ENCODE peak calls at places on chromosomes 2 and 18, in eight cellular contexts. One of them, this sample, is unnamed.
A peak's percentile ranks its signal among the peaks of the same experiment; 100 is the strongest.

GRCh38 chr2:46459694-46460093 is 19.7 kb upstream of the TMEM247 start:
- DNase-seq in astrocyte of the spinal cord: no peak
- DNase-seq in left colon: no peak
- DNase-seq in GDM1: no peak
- DNase-seq in NCI-H774: no peak
- DNase-seq in cardiac muscle cell: no peak
- DNase-seq in stimulated activated CD4-positive, alpha-beta T cell treated with anti-CD3 and anti-CD28 coated beads, Interleukin-1b, Interleukin-23, amount 100 ng/mL, for 48 hours: no peak
- DNase-seq in NCI-H1105: no peak
- DNase-seq in this sample: no peak

GRCh38 chr2:99448556-99448955 is 41.3 kb downstream of the REV1 start:
- DNase-seq in astrocyte of the spinal cord: peak; percentile 58
- DNase-seq in left colon: no peak
- DNase-seq in GDM1: no peak
- DNase-seq in NCI-H774: no peak
- DNase-seq in cardiac muscle cell: no peak
- DNase-seq in stimulated activated CD4-positive, alpha-beta T cell treated with anti-CD3 and anti-CD28 coated beads, Interleukin-1b, Interleukin-23, amount 100 ng/mL, for 48 hours: no peak
- DNase-seq in NCI-H1105: no peak
- DNase-seq in this sample: no peak

GRCh38 chr2:64562148-64562784 is 38.1 kb downstream of the AFTPH start:
- DNase-seq in astrocyte of the spinal cord: peak; percentile 11
- DNase-seq in left colon: no peak
- DNase-seq in GDM1: no peak
- DNase-seq in NCI-H774: no peak
- DNase-seq in cardiac muscle cell: no peak
- DNase-seq in stimulated activated CD4-positive, alpha-beta T cell treated with anti-CD3 and anti-CD28 coated beads, Interleukin-1b, Interleukin-23, amount 100 ng/mL, for 48 hours: no peak
- DNase-seq in NCI-H1105: no peak
- DNase-seq in this sample: no peak

GRCh38 chr2:158841839-158842238 is 46.7 kb downstream of the DAPL1 start:
- DNase-seq in astrocyte of the spinal cord: peak; percentile 52
- DNase-seq in left colon: no peak
- DNase-seq in GDM1: no peak
- DNase-seq in NCI-H774: no peak
- DNase-seq in cardiac muscle cell: no peak
- DNase-seq in stimulated activated CD4-positive, alpha-beta T cell treated with anti-CD3 and anti-CD28 coated beads, Interleukin-1b, Interleukin-23, amount 100 ng/mL, for 48 hours: no peak
- DNase-seq in NCI-H1105: no peak
- DNase-seq in this sample: no peak

GRCh38 chr2:73979021-73979420 is 5.7 kb upstream of the TET3 start:
- DNase-seq in astrocyte of the spinal cord: no peak
- DNase-seq in left colon: no peak
- DNase-seq in GDM1: peak; percentile 47
- DNase-seq in NCI-H774: no peak
- DNase-seq in cardiac muscle cell: no peak
- DNase-seq in stimulated activated CD4-positive, alpha-beta T cell treated with anti-CD3 and anti-CD28 coated beads, Interleukin-1b, Interleukin-23, amount 100 ng/mL, for 48 hours: peak; percentile 80
- DNase-seq in NCI-H1105: no peak
- DNase-seq in this sample: peak; percentile 71

GRCh38 chr2:136411946-136412345 is 294.0 kb upstream of the CXCR4 start:
- DNase-seq in astrocyte of the spinal cord: no peak
- DNase-seq in left colon: no peak
- DNase-seq in GDM1: no peak
- DNase-seq in NCI-H774: no peak
- DNase-seq in cardiac muscle cell: no peak
- DNase-seq in stimulated activated CD4-positive, alpha-beta T cell treated with anti-CD3 and anti-CD28 coated beads, Interleukin-1b, Interleukin-23, amount 100 ng/mL, for 48 hours: no peak
- DNase-seq in NCI-H1105: no peak
- DNase-seq in this sample: no peak

GRCh38 chr2:19098467-19099160 is 259.8 kb downstream of the OSR1 start:
- DNase-seq in astrocyte of the spinal cord: no peak
- DNase-seq in left colon: no peak
- DNase-seq in GDM1: no peak
- DNase-seq in NCI-H774: no peak
- DNase-seq in cardiac muscle cell: no peak
- DNase-seq in stimulated activated CD4-positive, alpha-beta T cell treated with anti-CD3 and anti-CD28 coated beads, Interleukin-1b, Interleukin-23, amount 100 ng/mL, for 48 hours: no peak
- DNase-seq in NCI-H1105: no peak
- DNase-seq in this sample: no peak

GRCh38 chr2:201194097-201194496 is 11.2 kb downstream of the CASP10 start:
- DNase-seq in astrocyte of the spinal cord: no peak
- DNase-seq in left colon: no peak
- DNase-seq in GDM1: no peak
- DNase-seq in NCI-H774: no peak
- DNase-seq in cardiac muscle cell: no peak
- DNase-seq in stimulated activated CD4-positive, alpha-beta T cell treated with anti-CD3 and anti-CD28 coated beads, Interleukin-1b, Interleukin-23, amount 100 ng/mL, for 48 hours: no peak
- DNase-seq in NCI-H1105: no peak
- DNase-seq in this sample: no peak

GRCh38 chr2:71720283-71720560 is 266.9 kb downstream of the DYSF start:
- DNase-seq in astrocyte of the spinal cord: no peak
- DNase-seq in left colon: no peak
- DNase-seq in GDM1: no peak
- DNase-seq in NCI-H774: no peak
- DNase-seq in cardiac muscle cell: no peak
- DNase-seq in stimulated activated CD4-positive, alpha-beta T cell treated with anti-CD3 and anti-CD28 coated beads, Interleukin-1b, Interleukin-23, amount 100 ng/mL, for 48 hours: no peak
- DNase-seq in NCI-H1105: no peak
- DNase-seq in this sample: no peak

GRCh38 chr2:188676012-188676405 is 298.2 kb upstream of the COL3A1 start:
- DNase-seq in astrocyte of the spinal cord: peak; percentile 63
- DNase-seq in left colon: no peak
- DNase-seq in GDM1: no peak
- DNase-seq in NCI-H774: no peak
- DNase-seq in cardiac muscle cell: no peak
- DNase-seq in stimulated activated CD4-positive, alpha-beta T cell treated with anti-CD3 and anti-CD28 coated beads, Interleukin-1b, Interleukin-23, amount 100 ng/mL, for 48 hours: no peak
- DNase-seq in NCI-H1105: no peak
- DNase-seq in this sample: no peak

GRCh38 chr2:239873656-239874635 is 151.2 kb downstream of the NDUFA10 start:
- DNase-seq in astrocyte of the spinal cord: no peak
- DNase-seq in left colon: no peak
- DNase-seq in GDM1: no peak
- DNase-seq in NCI-H774: no peak
- DNase-seq in cardiac muscle cell: no peak
- DNase-seq in stimulated activated CD4-positive, alpha-beta T cell treated with anti-CD3 and anti-CD28 coated beads, Interleukin-1b, Interleukin-23, amount 100 ng/mL, for 48 hours: peak; percentile 9
- DNase-seq in NCI-H1105: no peak
- DNase-seq in this sample: no peak

GRCh38 chr2:1489486-1489885 is 76.2 kb downstream of the TPO start:
- DNase-seq in astrocyte of the spinal cord: no peak
- DNase-seq in left colon: no peak
- DNase-seq in GDM1: no peak
- DNase-seq in NCI-H774: no peak
- DNase-seq in cardiac muscle cell: no peak
- DNase-seq in stimulated activated CD4-positive, alpha-beta T cell treated with anti-CD3 and anti-CD28 coated beads, Interleukin-1b, Interleukin-23, amount 100 ng/mL, for 48 hours: no peak
- DNase-seq in NCI-H1105: no peak
- DNase-seq in this sample: no peak

GRCh38 chr18:31901063-31901462 is 41.9 kb downstream of the TRAPPC8 start:
- DNase-seq in astrocyte of the spinal cord: no peak
- DNase-seq in left colon: no peak
- DNase-seq in GDM1: no peak
- DNase-seq in NCI-H774: no peak
- DNase-seq in cardiac muscle cell: no peak
- DNase-seq in stimulated activated CD4-positive, alpha-beta T cell treated with anti-CD3 and anti-CD28 coated beads, Interleukin-1b, Interleukin-23, amount 100 ng/mL, for 48 hours: no peak
- DNase-seq in NCI-H1105: no peak
- DNase-seq in this sample: no peak

GRCh38 chr2:108553181-108553919 is 19.1 kb downstream of the LIMS1 start:
- DNase-seq in astrocyte of the spinal cord: no peak
- DNase-seq in left colon: no peak
- DNase-seq in GDM1: no peak
- DNase-seq in NCI-H774: no peak
- DNase-seq in cardiac muscle cell: no peak
- DNase-seq in stimulated activated CD4-positive, alpha-beta T cell treated with anti-CD3 and anti-CD28 coated beads, Interleukin-1b, Interleukin-23, amount 100 ng/mL, for 48 hours: no peak
- DNase-seq in NCI-H1105: no peak
- DNase-seq in this sample: no peak

GRCh38 chr2:120597595-120598193 is 138.0 kb upstream of the GLI2 start:
- DNase-seq in astrocyte of the spinal cord: no peak
- DNase-seq in left colon: no peak
- DNase-seq in GDM1: no peak
- DNase-seq in NCI-H774: no peak
- DNase-seq in cardiac muscle cell: no peak
- DNase-seq in stimulated activated CD4-positive, alpha-beta T cell treated with anti-CD3 and anti-CD28 coated beads, Interleukin-1b, Interleukin-23, amount 100 ng/mL, for 48 hours: no peak
- DNase-seq in NCI-H1105: no peak
- DNase-seq in this sample: no peak

GRCh38 chr2:147098946-147099345 is 745.9 kb upstream of the ACVR2A start:
- DNase-seq in astrocyte of the spinal cord: no peak
- DNase-seq in left colon: no peak
- DNase-seq in GDM1: no peak
- DNase-seq in NCI-H774: no peak
- DNase-seq in cardiac muscle cell: no peak
- DNase-seq in stimulated activated CD4-positive, alpha-beta T cell treated with anti-CD3 and anti-CD28 coated beads, Interleukin-1b, Interleukin-23, amount 100 ng/mL, for 48 hours: no peak
- DNase-seq in NCI-H1105: no peak
- DNase-seq in this sample: no peak

GRCh38 chr2:21282515-21282898 is 158.7 kb downstream of the TDRD15 start:
- DNase-seq in astrocyte of the spinal cord: no peak
- DNase-seq in left colon: no peak
- DNase-seq in GDM1: no peak
- DNase-seq in NCI-H774: no peak
- DNase-seq in cardiac muscle cell: no peak
- DNase-seq in stimulated activated CD4-positive, alpha-beta T cell treated with anti-CD3 and anti-CD28 coated beads, Interleukin-1b, Interleukin-23, amount 100 ng/mL, for 48 hours: no peak
- DNase-seq in NCI-H1105: no peak
- DNase-seq in this sample: no peak

GRCh38 chr2:127586136-127586535 is 50.7 kb downstream of the MYO7B start:
- DNase-seq in astrocyte of the spinal cord: no peak
- DNase-seq in left colon: no peak
- DNase-seq in GDM1: no peak
- DNase-seq in NCI-H774: no peak
- DNase-seq in cardiac muscle cell: no peak
- DNase-seq in stimulated activated CD4-positive, alpha-beta T cell treated with anti-CD3 and anti-CD28 coated beads, Interleukin-1b, Interleukin-23, amount 100 ng/mL, for 48 hours: no peak
- DNase-seq in NCI-H1105: no peak
- DNase-seq in this sample: no peak

GRCh38 chr2:111072220-111072871 is 48.4 kb upstream of the BCL2L11 start:
- DNase-seq in astrocyte of the spinal cord: peak; percentile 89
- DNase-seq in left colon: no peak
- DNase-seq in GDM1: no peak
- DNase-seq in NCI-H774: peak; percentile 17
- DNase-seq in cardiac muscle cell: no peak
- DNase-seq in stimulated activated CD4-positive, alpha-beta T cell treated with anti-CD3 and anti-CD28 coated beads, Interleukin-1b, Interleukin-23, amount 100 ng/mL, for 48 hours: no peak
- DNase-seq in NCI-H1105: no peak
- DNase-seq in this sample: no peak

GRCh38 chr2:240465765-240466578 is 30.5 kb downstream of the GPC1 start:
- DNase-seq in astrocyte of the spinal cord: no peak
- DNase-seq in left colon: peak; percentile 1
- DNase-seq in GDM1: no peak
- DNase-seq in NCI-H774: no peak
- DNase-seq in cardiac muscle cell: no peak
- DNase-seq in stimulated activated CD4-positive, alpha-beta T cell treated with anti-CD3 and anti-CD28 coated beads, Interleukin-1b, Interleukin-23, amount 100 ng/mL, for 48 hours: peak; percentile 0
- DNase-seq in NCI-H1105: no peak
- DNase-seq in this sample: no peak

GRCh38 chr2:42199002-42199401 is 29.8 kb downstream of the EML4 start:
- DNase-seq in astrocyte of the spinal cord: no peak
- DNase-seq in left colon: no peak
- DNase-seq in GDM1: no peak
- DNase-seq in NCI-H774: no peak
- DNase-seq in cardiac muscle cell: no peak
- DNase-seq in stimulated activated CD4-positive, alpha-beta T cell treated with anti-CD3 and anti-CD28 coated beads, Interleukin-1b, Interleukin-23, amount 100 ng/mL, for 48 hours: no peak
- DNase-seq in NCI-H1105: no peak
- DNase-seq in this sample: no peak

GRCh38 chr2:143030127-143030526 is 99.1 kb upstream of the ARHGAP15 start:
- DNase-seq in astrocyte of the spinal cord: peak; percentile 10
- DNase-seq in left colon: no peak
- DNase-seq in GDM1: no peak
- DNase-seq in NCI-H774: no peak
- DNase-seq in cardiac muscle cell: no peak
- DNase-seq in stimulated activated CD4-positive, alpha-beta T cell treated with anti-CD3 and anti-CD28 coated beads, Interleukin-1b, Interleukin-23, amount 100 ng/mL, for 48 hours: no peak
- DNase-seq in NCI-H1105: no peak
- DNase-seq in this sample: no peak

GRCh38 chr2:194104687-194105086 is 1552.3 kb upstream of the SLC39A10 start:
- DNase-seq in astrocyte of the spinal cord: no peak
- DNase-seq in left colon: no peak
- DNase-seq in GDM1: no peak
- DNase-seq in NCI-H774: no peak
- DNase-seq in cardiac muscle cell: no peak
- DNase-seq in stimulated activated CD4-positive, alpha-beta T cell treated with anti-CD3 and anti-CD28 coated beads, Interleukin-1b, Interleukin-23, amount 100 ng/mL, for 48 hours: no peak
- DNase-seq in NCI-H1105: no peak
- DNase-seq in this sample: no peak

GRCh38 chr2:191171708-191172355 is 21.0 kb upstream of the STAT4 start:
- DNase-seq in astrocyte of the spinal cord: peak; percentile 92
- DNase-seq in left colon: no peak
- DNase-seq in GDM1: no peak
- DNase-seq in NCI-H774: no peak
- DNase-seq in cardiac muscle cell: no peak
- DNase-seq in stimulated activated CD4-positive, alpha-beta T cell treated with anti-CD3 and anti-CD28 coated beads, Interleukin-1b, Interleukin-23, amount 100 ng/mL, for 48 hours: no peak
- DNase-seq in NCI-H1105: no peak
- DNase-seq in this sample: no peak

GRCh38 chr18:13530879-13531387 is 195.4 kb downstream of the FAM210A start:
- DNase-seq in astrocyte of the spinal cord: peak; percentile 64
- DNase-seq in left colon: peak; percentile 62
- DNase-seq in GDM1: peak; percentile 66
- DNase-seq in NCI-H774: no peak
- DNase-seq in cardiac muscle cell: peak; percentile 57
- DNase-seq in stimulated activated CD4-positive, alpha-beta T cell treated with anti-CD3 and anti-CD28 coated beads, Interleukin-1b, Interleukin-23, amount 100 ng/mL, for 48 hours: no peak
- DNase-seq in NCI-H1105: peak; percentile 13
- DNase-seq in this sample: no peak

GRCh38 chr2:71498261-71498701 is 44.9 kb downstream of the DYSF start:
- DNase-seq in astrocyte of the spinal cord: peak; percentile 92
- DNase-seq in left colon: no peak
- DNase-seq in GDM1: no peak
- DNase-seq in NCI-H774: no peak
- DNase-seq in cardiac muscle cell: no peak
- DNase-seq in stimulated activated CD4-positive, alpha-beta T cell treated with anti-CD3 and anti-CD28 coated beads, Interleukin-1b, Interleukin-23, amount 100 ng/mL, for 48 hours: no peak
- DNase-seq in NCI-H1105: no peak
- DNase-seq in this sample: no peak

GRCh38 chr2:130756041-130756720 is 841 bp downstream of the AMER3 start:
- DNase-seq in astrocyte of the spinal cord: peak; percentile 5
- DNase-seq in left colon: peak; percentile 12
- DNase-seq in GDM1: no peak
- DNase-seq in NCI-H774: no peak
- DNase-seq in cardiac muscle cell: peak; percentile 86
- DNase-seq in stimulated activated CD4-positive, alpha-beta T cell treated with anti-CD3 and anti-CD28 coated beads, Interleukin-1b, Interleukin-23, amount 100 ng/mL, for 48 hours: no peak
- DNase-seq in NCI-H1105: peak; percentile 54
- DNase-seq in this sample: no peak

GRCh38 chr2:25528173-25528572 is 145.2 kb downstream of the DTNB start:
- DNase-seq in astrocyte of the spinal cord: peak; percentile 83
- DNase-seq in left colon: no peak
- DNase-seq in GDM1: no peak
- DNase-seq in NCI-H774: no peak
- DNase-seq in cardiac muscle cell: no peak
- DNase-seq in stimulated activated CD4-positive, alpha-beta T cell treated with anti-CD3 and anti-CD28 coated beads, Interleukin-1b, Interleukin-23, amount 100 ng/mL, for 48 hours: no peak
- DNase-seq in NCI-H1105: no peak
- DNase-seq in this sample: no peak

GRCh38 chr2:44544991-44545390 is 183.2 kb downstream of the CAMKMT start:
- DNase-seq in astrocyte of the spinal cord: peak; percentile 50
- DNase-seq in left colon: no peak
- DNase-seq in GDM1: no peak
- DNase-seq in NCI-H774: no peak
- DNase-seq in cardiac muscle cell: no peak
- DNase-seq in stimulated activated CD4-positive, alpha-beta T cell treated with anti-CD3 and anti-CD28 coated beads, Interleukin-1b, Interleukin-23, amount 100 ng/mL, for 48 hours: no peak
- DNase-seq in NCI-H1105: no peak
- DNase-seq in this sample: no peak

GRCh38 chr2:202099515-202099914 is 26.5 kb downstream of the KIAA2012 start:
- DNase-seq in astrocyte of the spinal cord: no peak
- DNase-seq in left colon: no peak
- DNase-seq in GDM1: no peak
- DNase-seq in NCI-H774: no peak
- DNase-seq in cardiac muscle cell: no peak
- DNase-seq in stimulated activated CD4-positive, alpha-beta T cell treated with anti-CD3 and anti-CD28 coated beads, Interleukin-1b, Interleukin-23, amount 100 ng/mL, for 48 hours: no peak
- DNase-seq in NCI-H1105: no peak
- DNase-seq in this sample: no peak

GRCh38 chr2:120397362-120397811 is 51.5 kb downstream of the INHBB start:
- DNase-seq in astrocyte of the spinal cord: no peak
- DNase-seq in left colon: no peak
- DNase-seq in GDM1: no peak
- DNase-seq in NCI-H774: no peak
- DNase-seq in cardiac muscle cell: no peak
- DNase-seq in stimulated activated CD4-positive, alpha-beta T cell treated with anti-CD3 and anti-CD28 coated beads, Interleukin-1b, Interleukin-23, amount 100 ng/mL, for 48 hours: no peak
- DNase-seq in NCI-H1105: no peak
- DNase-seq in this sample: no peak

GRCh38 chr2:178811901-178812300 is 4.7 kb upstream of the TTN start:
- DNase-seq in astrocyte of the spinal cord: peak; percentile 8
- DNase-seq in left colon: no peak
- DNase-seq in GDM1: no peak
- DNase-seq in NCI-H774: no peak
- DNase-seq in cardiac muscle cell: no peak
- DNase-seq in stimulated activated CD4-positive, alpha-beta T cell treated with anti-CD3 and anti-CD28 coated beads, Interleukin-1b, Interleukin-23, amount 100 ng/mL, for 48 hours: no peak
- DNase-seq in NCI-H1105: no peak
- DNase-seq in this sample: no peak

This sample was measured in T-helper 2 cell treated with Interferon-gamma antibody and Interleukin-4, amounts not matched to agents 5 μg/mL and 100 μg/mL, for 36 hours.